ENCODE peak calls at places on chromosomes 5 and 9, in five cellular contexts. P is keratinocyte, Y is mesenchymal stem cell, W is fibroblast of lung, M is neuronal stem cell. G is an unnamed sample. For H3K27me3 and H3K4me1, the result is how much of the 10 kb centered on the place peaks cover.

GRCh38 chr9:129863059-129863690 is 27.9 kb downstream of the USP20 start:
- DNase-seq in P (no peak), Y (peak), W (peak), M (no peak), G (no peak)

GRCh38 chr5:1152771-1153282 is 41.0 kb upstream of the SLC12A7 start:
- DNase-seq in P (no peak), Y (no peak), W (no peak), M (no peak), G (peak)

GRCh38 chr5:1506242-1507015 is 17.3 kb downstream of the LPCAT1 start:
- DNase-seq in P (no peak), Y (no peak), W (no peak), M (no peak), G (no peak)

GRCh38 chr9:88478236-88478635 is 56.7 kb upstream of the NXNL2 start:
- DNase-seq in P (no peak), Y (no peak), W (peak), M (no peak), G (peak)

GRCh38 chr9:81559741-81560140 is 129.6 kb downstream of the TLE1 start:
- DNase-seq in P (peak), Y (peak), W (peak), M (no peak), G (peak)

GRCh38 chr5:37272564-37272963 is 23.4 kb upstream of the CPLANE1 start:
- DNase-seq in P (peak), Y (no peak), W (no peak), M (no peak), G (peak)

GRCh38 chr9:82152181-82152580 is 163.6 kb downstream of the SPATA31D1 start:
- DNase-seq in P (no peak), Y (peak), W (peak), M (no peak), G (no peak)

GRCh38 chr9:124855944-124856773 is 2.9 kb downstream of the WDR38 start:
- DNase-seq in P (no peak), Y (no peak), W (no peak), M (no peak), G (peak)

GRCh38 chr5:95781101-95781583 is 41.4 kb downstream of the GLRX start:
- DNase-seq in P (no peak), Y (peak), W (peak), M (peak), G (peak)

GRCh38 chr5:144469106-144469505 is 298.4 kb downstream of the KCTD16 start:
- DNase-seq in P (no peak), Y (no peak), W (no peak), M (no peak), G (peak)

GRCh38 chr5:314676-315487 is 6.6 kb upstream of the AHRR start:
- DNase-seq in P (no peak), Y (no peak), W (no peak), M (no peak), G (no peak)

GRCh38 chr9:127336708-127337352 is 60.1 kb upstream of the SLC2A8 start:
- DNase-seq in P (peak), Y (peak), W (peak), M (no peak), G (peak)

GRCh38 chr5:143233020-143233419 is 170.5 kb downstream of the NR3C1 start:
- DNase-seq in P (no peak), Y (no peak), W (peak), M (no peak), G (peak)

GRCh38 chr5:149257875-149258705 is 13.6 kb upstream of the AFAP1L1 start:
- DNase-seq in P (no peak), Y (peak), W (peak), M (no peak), G (peak)

GRCh38 chr9:8457050-8457449 is 657.5 kb upstream of the DMAC1 start:
- DNase-seq in P (no peak), Y (no peak), W (no peak), M (no peak), G (no peak)

GRCh38 chr5:148011407-148012124 is 52.2 kb upstream of the SPINK5 start:
- DNase-seq in P (peak), Y (peak), W (peak), M (no peak), G (peak)

GRCh38 chr5:147509041-147509709 is 693 bp downstream of the DPYSL3 start:
- DNase-seq in P (no peak), Y (peak), W (no peak), M (peak), G (peak)

GRCh38 chr9:89974582-89974981 is 369.8 kb downstream of the GADD45G start:
- DNase-seq in P (no peak), Y (no peak), W (no peak), M (no peak), G (no peak)

GRCh38 chr9:21564186-21564585 is 82.1 kb upstream of the IFNE start:
- DNase-seq in P (no peak), Y (no peak), W (no peak), M (no peak), G (no peak)

GRCh38 chr9:3271581-3271980 is 254.2 kb downstream of the RFX3 start:
- DNase-seq in P (no peak), Y (no peak), W (no peak), M (no peak), G (no peak)

GRCh38 chr5:67577424-67577823 is 380.8 kb upstream of the CD180 start:
- DNase-seq in P (peak), Y (peak), W (peak), M (no peak), G (peak)

GRCh38 chr5:124001216-124001615 is 489.2 kb downstream of the CSNK1G3 start:
- DNase-seq in P (no peak), Y (no peak), W (no peak), M (peak), G (no peak)

GRCh38 chr9:114619205-114619758 is 8.2 kb downstream of the TMEM268 start:
- DNase-seq in P (no peak), Y (no peak), W (no peak), M (no peak), G (no peak)

GRCh38 chr5:83149671-83150070 is 72.3 kb downstream of the XRCC4 start:
- DNase-seq in P (no peak), Y (peak), W (peak), M (no peak), G (peak)

GRCh38 chr5:112485802-112486427 is 66.8 kb upstream of the EPB41L4A start:
- DNase-seq in P (no peak), Y (peak), W (no peak), M (no peak), G (no peak)

GRCh38 chr9:136856078-136856474 is 3.9 kb downstream of the MAMDC4 start:
- DNase-seq in P (no peak), Y (no peak), W (no peak), M (no peak), G (no peak)

GRCh38 chr9:83294816-83295215 is 231.9 kb upstream of the RASEF start:
- DNase-seq in P (no peak), Y (no peak), W (no peak), M (no peak), G (no peak)

GRCh38 chr5:32833127-32833526 is 122.0 kb downstream of the NPR3 start:
- DNase-seq in P (no peak), Y (no peak), W (no peak), M (no peak), G (no peak)

GRCh38 chr5:32831630-32832029 is 120.5 kb downstream of the NPR3 start:
- DNase-seq in P (no peak), Y (no peak), W (no peak), M (no peak), G (no peak)

GRCh38 chr5:32828492-32828891 is 117.4 kb downstream of the NPR3 start:
- DNase-seq in P (peak), Y (no peak), W (peak), M (no peak), G (no peak)

GRCh38 chr5:32833621-32834102 is 122.5 kb downstream of the NPR3 start:
- DNase-seq in P (no peak), Y (no peak), W (no peak), M (no peak), G (no peak)

DNA sequence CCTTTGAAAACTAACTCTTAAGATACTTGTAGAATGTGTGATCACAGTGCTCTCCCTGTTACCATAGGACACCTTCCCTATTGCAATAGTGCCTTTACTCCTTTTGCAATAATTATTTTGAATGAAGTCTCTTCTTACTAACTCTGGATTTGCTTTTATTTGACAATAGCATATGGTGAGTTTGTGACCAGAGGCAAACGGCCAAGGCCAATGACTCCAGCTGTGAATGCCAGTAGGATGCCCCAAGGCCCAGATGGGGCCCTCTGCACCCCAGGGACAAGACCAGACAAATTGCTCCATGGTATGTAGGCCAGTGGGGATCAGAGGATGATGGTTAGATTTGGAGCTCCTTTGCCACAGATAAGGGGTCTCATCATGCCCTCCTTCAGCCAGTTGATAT is 116.9 kb downstream of the NPR3 start:
- DNase-seq in P (no peak), Y (no peak), W (no peak), M (no peak), G (no peak)
- H3K9ac ChIP-seq in P (no peak), Y (no peak), W (no peak), M (no peak), G (peak)

DNA sequence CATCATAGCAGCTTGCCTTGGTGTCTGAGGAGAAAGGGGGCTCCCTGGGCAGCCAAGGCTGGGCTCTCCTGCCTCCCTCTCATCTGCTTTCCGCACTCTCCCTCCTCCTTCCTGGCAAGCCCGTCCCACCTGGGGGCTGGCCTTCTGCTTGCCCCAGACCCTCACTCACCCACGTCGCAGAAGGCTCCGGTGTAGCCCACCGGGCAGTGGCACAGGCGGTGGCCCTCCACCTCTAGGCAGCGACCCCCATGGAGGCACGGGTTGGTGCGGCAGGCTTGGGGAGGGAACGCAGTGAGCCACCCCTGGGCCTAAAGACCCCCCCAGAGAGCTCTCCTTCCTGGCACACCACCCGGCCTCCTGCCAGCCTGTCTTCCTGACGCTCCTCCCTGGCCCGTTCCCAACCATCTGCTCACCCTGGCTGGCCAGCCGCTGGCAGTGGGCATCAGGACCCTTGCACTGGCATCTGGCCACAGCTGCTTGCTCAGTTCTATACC is 4.2 kb upstream of the PFN3 start:
- DNase-seq in P (no peak), Y (no peak), W (no peak), M (no peak), G (no peak)
- H3K27me3 ChIP-seq in P (under half), Y (under half), W (under half), M (under half), G (half or more)

DNA sequence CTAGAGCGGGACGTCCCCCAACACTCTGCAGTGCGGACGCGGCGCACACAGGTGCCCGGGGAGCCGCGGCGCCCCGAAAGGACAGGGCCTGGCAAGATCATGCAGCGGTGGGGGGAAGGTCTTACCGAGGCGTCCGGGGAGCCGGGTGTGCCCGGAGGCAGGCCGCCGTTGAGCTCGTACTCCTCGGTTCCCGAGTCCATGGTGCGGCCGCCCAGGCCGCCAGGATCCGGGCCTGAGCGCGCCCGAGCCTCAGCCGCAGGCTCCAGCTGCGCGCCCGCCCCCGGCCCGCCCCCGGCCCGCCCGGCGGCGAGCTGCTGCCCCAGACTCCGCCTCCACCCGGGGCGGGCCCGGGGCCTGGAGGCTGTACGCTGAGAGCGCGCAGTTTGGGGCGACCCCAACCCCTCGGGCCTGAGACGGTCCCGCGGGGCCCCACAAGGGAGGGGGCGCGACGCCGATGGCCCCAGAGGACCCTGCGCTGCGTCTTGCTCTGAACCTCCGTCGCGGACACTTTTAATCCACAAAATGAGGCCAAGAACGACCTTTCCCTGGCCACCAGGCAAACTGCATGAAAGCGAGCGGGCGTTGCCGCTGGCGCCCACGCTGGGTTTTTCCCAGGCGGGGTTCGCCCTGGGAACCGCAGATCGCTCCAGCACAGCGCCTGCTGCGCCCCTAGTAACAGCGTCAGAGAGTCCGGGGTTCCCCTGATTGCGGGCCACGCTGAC is at the start of gene NINJ1:
- DNase-seq in P (no peak), Y (peak), W (peak), M (peak), G (peak)
- H3K4me1 ChIP-seq in P (under half), Y (under half), W (under half), M (under half), G (under half)

DNA sequence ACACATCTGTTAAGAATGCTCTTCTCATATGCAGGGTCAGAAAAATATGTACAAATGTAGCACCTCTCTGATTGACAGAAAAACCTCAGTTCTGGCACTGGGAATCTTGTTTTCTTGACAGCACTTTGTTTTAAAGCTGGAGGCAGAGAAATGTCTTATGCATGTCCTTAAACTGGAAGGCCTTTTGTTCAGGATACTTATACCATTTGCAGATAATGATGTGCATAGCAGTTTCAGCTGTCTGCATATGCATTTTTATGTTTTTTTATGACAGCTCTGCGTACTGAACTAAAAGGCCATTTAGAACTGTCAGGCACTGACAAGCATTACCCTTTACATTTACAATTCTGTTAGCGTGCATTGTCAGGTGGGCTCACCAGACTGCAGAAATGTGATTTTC is 567.8 kb downstream of the EBF1 start:
- DNase-seq in P (no peak), Y (no peak), W (no peak), M (no peak), G (peak)
- H3K9ac ChIP-seq in P (no peak), Y (no peak), W (no peak), M (no peak), G (no peak)